ENCODE peak calls at places on chromosomes 3 and 15, in five cellular contexts. N is ovary, A is heart right ventricle, M is K562, R is foreskin fibroblast. I is an unnamed sample.

GRCh38 chr3:158808697-158809096 is 6.8 kb downstream of the MFSD1 start:
- DNase-seq in N (no peak), A (no peak), M (no peak), R (peak), I (peak)

GRCh38 chr15:41866263-41866703 is 27.6 kb downstream of the SPTBN5 start:
- DNase-seq in N (no peak), A (no peak), M (peak), R (no peak), I (no peak)

GRCh38 chr3:5195605-5196004 is 8.1 kb downstream of the EDEM1 start:
- DNase-seq in N (no peak), A (no peak), M (no peak), R (no peak), I (peak)

GRCh38 chr3:149473314-149473990 is 1.0 kb upstream of the TM4SF4 start:
- DNase-seq in N (no peak), A (no peak), M (no peak), R (peak), I (no peak)

GRCh38 chr15:90225047-90225446 is 8.7 kb downstream of the CIB1 start:
- DNase-seq in N (no peak), A (no peak), M (no peak), R (no peak), I (no peak)

GRCh38 chr3:129577925-129578742 is 28.3 kb downstream of the PLXND1 start:
- DNase-seq in N (no peak), A (no peak), M (no peak), R (no peak), I (peak)

GRCh38 chr3:172253200-172253599 is 195.1 kb downstream of the GHSR start:
- DNase-seq in N (no peak), A (no peak), M (no peak), R (no peak), I (no peak)

GRCh38 chr3:139772539-139773500 is 95.0 kb upstream of the NMNAT3 start:
- DNase-seq in N (no peak), A (no peak), M (no peak), R (peak), I (no peak)

GRCh38 chr3:132210476-132211346 is 106.5 kb upstream of the ACP3 start:
- DNase-seq in N (no peak), A (no peak), M (peak), R (no peak), I (peak)

GRCh38 chr15:71055461-71055860 is 59.8 kb upstream of the THSD4 start:
- DNase-seq in N (no peak), A (no peak), M (no peak), R (no peak), I (no peak)

GRCh38 chr15:77336006-77336405 is 83.9 kb downstream of the PEAK1 start:
- DNase-seq in N (no peak), A (no peak), M (no peak), R (no peak), I (no peak)

GRCh38 chr3:88617283-88617682 is 467.5 kb downstream of the C3orf38 start:
- DNase-seq in N (no peak), A (no peak), M (no peak), R (no peak), I (no peak)

GRCh38 chr3:193029800-193030199 is 112.1 kb upstream of the MB21D2 start:
- DNase-seq in N (no peak), A (no peak), M (no peak), R (peak), I (no peak)

GRCh38 chr15:72195101-72195511 is 2.5 kb downstream of the GRAMD2A start:
- DNase-seq in N (no peak), A (no peak), M (peak), R (no peak), I (no peak)

GRCh38 chr3:144229237-144229830 is 257.7 kb downstream of the DIPK2A start:
- DNase-seq in N (no peak), A (no peak), M (no peak), R (no peak), I (no peak)

GRCh38 chr15:45087513-45087912 is 26.5 kb downstream of the DUOX2 start:
- DNase-seq in N (no peak), A (no peak), M (peak), R (no peak), I (no peak)

GRCh38 chr15:68210409-68210756 is 5.3 kb upstream of the CALML4 start:
- DNase-seq in N (no peak), A (no peak), M (no peak), R (no peak), I (no peak)

GRCh38 chr3:183542355-183542754 is 13.2 kb downstream of the KLHL6 start:
- DNase-seq in N (no peak), A (no peak), M (no peak), R (no peak), I (no peak)

GRCh38 chr15:48025118-48025517 is 95.7 kb upstream of the SLC24A5 start:
- DNase-seq in N (no peak), A (no peak), M (no peak), R (no peak), I (no peak)

GRCh38 chr3:28745904-28746617 is 397.4 kb upstream of the AZI2 start:
- DNase-seq in N (no peak), A (no peak), M (no peak), R (no peak), I (no peak)

GRCh38 chr15:101406796-101407195 is 82.7 kb downstream of the PCSK6 start:
- DNase-seq in N (no peak), A (no peak), M (no peak), R (no peak), I (no peak)

GRCh38 chr3:144744473-144744872 is 772.9 kb downstream of the DIPK2A start:
- DNase-seq in N (no peak), A (no peak), M (no peak), R (no peak), I (no peak)

GRCh38 chr3:72515915-72516314 is 332.3 kb downstream of the SHQ1 start:
- DNase-seq in N (no peak), A (no peak), M (no peak), R (no peak), I (no peak)

GRCh38 chr3:161069441-161070251 is 35.5 kb downstream of the B3GALNT1 start:
- DNase-seq in N (no peak), A (no peak), M (peak), R (peak), I (no peak)

GRCh38 chr3:191775451-191776233 is 314.7 kb downstream of the PYDC2 start:
- DNase-seq in N (no peak), A (no peak), M (no peak), R (no peak), I (no peak)

GRCh38 chr3:30682434-30683155 is 76.2 kb downstream of the TGFBR2 start:
- DNase-seq in N (no peak), A (no peak), M (no peak), R (no peak), I (no peak)

GRCh38 chr3:54970895-54971294 is 43.0 kb upstream of the LRTM1 start:
- DNase-seq in N (no peak), A (no peak), M (no peak), R (no peak), I (no peak)

GRCh38 chr3:169613053-169613803 is 50.3 kb downstream of the MECOM start:
- DNase-seq in N (no peak), A (no peak), M (no peak), R (no peak), I (no peak)

GRCh38 chr3:30476373-30477082 is 129.9 kb upstream of the TGFBR2 start:
- DNase-seq in N (no peak), A (no peak), M (no peak), R (peak), I (no peak)

GRCh38 chr15:57290826-57291225 is 85.5 kb upstream of the CGNL1 start:
- DNase-seq in N (no peak), A (no peak), M (no peak), R (no peak), I (no peak)

GRCh38 chr3:195906865-195907729 is 1.3 kb downstream of the TNK2 start:
- DNase-seq in N (no peak), A (peak), M (no peak), R (no peak), I (peak)

GRCh38 chr3:134332344-134332743 is 41.9 kb downstream of the AMOTL2 start:
- DNase-seq in N (no peak), A (no peak), M (no peak), R (no peak), I (no peak)

GRCh38 chr15:90036806-90037509 is 35.8 kb downstream of the ZNF710 start:
- DNase-seq in N (no peak), A (no peak), M (no peak), R (no peak), I (no peak)

GRCh38 chr3:14487086-14487485 is 53.1 kb downstream of the GRIP2 start:
- DNase-seq in N (peak), A (no peak), M (no peak), R (no peak), I (no peak)

GRCh38 chr3:194300392-194300758 is 50.8 kb downstream of the CPN2 start:
- DNase-seq in N (peak), A (peak), M (no peak), R (no peak), I (no peak)

DNA sequence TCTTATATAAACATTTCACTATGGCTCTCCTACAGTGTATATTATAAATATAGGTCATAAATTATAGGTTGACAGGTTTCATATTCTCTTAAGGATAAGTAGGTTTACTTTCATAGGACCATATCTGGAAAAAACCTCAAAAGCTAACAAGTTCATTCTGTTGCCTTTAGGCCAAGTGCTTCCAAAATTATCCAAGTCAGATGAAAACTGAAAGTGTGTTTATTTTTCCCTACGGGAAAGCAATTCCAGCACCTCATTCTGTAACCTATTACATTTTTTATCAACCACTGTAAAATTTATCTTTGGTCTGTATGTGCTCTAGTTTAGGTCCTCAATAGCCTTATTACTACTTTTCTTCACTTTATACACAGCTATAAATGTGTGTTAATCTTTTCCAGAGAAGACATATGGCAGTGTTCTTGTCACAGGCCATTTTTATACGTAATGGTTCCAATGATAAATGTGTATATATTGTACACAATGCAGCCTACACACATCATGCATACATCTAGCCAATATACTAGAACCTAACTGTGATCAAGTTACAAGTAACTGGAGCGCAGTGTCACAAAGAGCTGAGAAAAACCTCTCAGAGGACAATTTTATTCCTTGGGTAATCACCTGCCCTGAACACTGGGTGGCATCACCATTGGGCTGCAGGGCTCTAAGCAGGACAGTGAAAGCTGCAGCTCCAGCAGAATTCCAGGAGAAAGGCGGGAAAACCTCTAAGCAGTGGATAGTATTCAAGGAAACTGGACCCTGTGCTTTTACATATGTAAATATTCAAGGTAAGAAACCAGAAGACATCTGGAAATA is 251.3 kb downstream of the CTNNB1 start:
- DNase-seq in N (no peak), A (no peak), M (no peak), R (no peak), I (no peak)
- TF ChIP-seq CTCF in N (no peak), A (no peak), M (no peak), R (peak), I (no peak)

GRCh38 chr3:62670351-62670750 is 204.9 kb downstream of the CADPS start:
- DNase-seq in N (no peak), A (no peak), M (no peak), R (no peak), I (no peak)

GRCh38 chr3:62669161-62669560 is 206.1 kb downstream of the CADPS start:
- DNase-seq in N (no peak), A (no peak), M (no peak), R (no peak), I (no peak)

GRCh38 chr3:62665627-62666433 is 209.4 kb downstream of the CADPS start:
- DNase-seq in N (peak), A (peak), M (peak), R (peak), I (peak)

GRCh38 chr3:62672270-62672987 is 202.8 kb downstream of the CADPS start:
- DNase-seq in N (no peak), A (no peak), M (no peak), R (no peak), I (no peak)

GRCh38 chr3:62667714-62668113 is 207.5 kb downstream of the CADPS start:
- DNase-seq in N (no peak), A (no peak), M (no peak), R (no peak), I (no peak)
- TF ChIP-seq CTCF in N (no peak), A (no peak), M (no peak), R (no peak), I (no peak)

GRCh38 chr15:79209116-79209515 is 73.4 kb upstream of the ANKRD34C start:
- DNase-seq in N (no peak), A (peak), M (no peak), R (no peak), I (no peak)

GRCh38 chr15:79206940-79207339 is 75.6 kb upstream of the ANKRD34C start:
- DNase-seq in N (no peak), A (no peak), M (no peak), R (no peak), I (no peak)

GRCh38 chr15:79212589-79213139 is 69.9 kb upstream of the ANKRD34C start:
- DNase-seq in N (no peak), A (no peak), M (no peak), R (no peak), I (no peak)

GRCh38 chr15:79208179-79208578 is 74.3 kb upstream of the ANKRD34C start:
- DNase-seq in N (no peak), A (no peak), M (no peak), R (no peak), I (no peak)

GRCh38 chr15:79209690-79210089 is 72.8 kb upstream of the ANKRD34C start:
- DNase-seq in N (no peak), A (no peak), M (peak), R (no peak), I (no peak)
- TF ChIP-seq CTCF in N (no peak), A (no peak), M (peak), R (no peak), I (no peak)

GRCh38 chr3:187832202-187832601 is 86.9 kb upstream of the BCL6 start:
- DNase-seq in N (no peak), A (no peak), M (no peak), R (no peak), I (no peak)
- TF ChIP-seq CTCF in N (no peak), A (no peak), M (peak), R (no peak), I (no peak)

GRCh38 chr3:8481380-8481779 is 20.2 kb upstream of the LMCD1 start:
- DNase-seq in N (no peak), A (no peak), M (no peak), R (no peak), I (no peak)
- TF ChIP-seq CTCF in N (no peak), A (no peak), M (peak), R (no peak), I (no peak)

GRCh38 chr3:49339947-49340800 is at the start of gene USP4:
- DNase-seq in N (peak), A (peak), M (peak), R (peak), I (peak)
- TF ChIP-seq CTCF in N (peak), A (peak), M (peak), R (peak), I (no peak)

I was measured in activated CD8-positive, alpha-beta T cell treated with anti-CD3 and anti-CD28 coated beads for 36 hours.